ENCODE peak calls at places on chromosomes 3 and 15, in ten cellular contexts. J is mucosa of gallbladder, B is RWPE1, Z is NB4, H is iris pigment epithelial cell, V is GM20000, M is Calu3, C is right cardiac atrium, S is T-helper 2 cell, D is T-cell. R is an unnamed sample.

GRCh38 chr3:84946240-84946639 is 12.5 kb upstream of the CADM2 start:
- DNase-seq in H (peak), J (no peak), B (no peak), M (no peak), V (no peak), S (no peak), Z (peak), D (no peak), C (no peak), R (no peak)

GRCh38 chr3:118968111-118968510 is 66.5 kb downstream of the IGSF11 start:
- DNase-seq in B (no peak), Z (peak), D (no peak), C (no peak), V (no peak), H (no peak), J (no peak), S (no peak), M (no peak), R (no peak)

GRCh38 chr3:69462022-69462825 is 76.3 kb upstream of the FRMD4B start:
- DNase-seq in M (no peak), C (no peak), D (no peak), V (no peak), S (no peak), H (no peak), Z (no peak), J (no peak), B (peak), R (no peak)

GRCh38 chr3:76222115-76222652 is 436.8 kb upstream of the ZNF717 start:
- DNase-seq in M (no peak), B (no peak), S (no peak), C (no peak), V (no peak), J (no peak), D (no peak), H (peak), Z (no peak), R (no peak)

GRCh38 chr15:35362195-35362829 is 183.7 kb downstream of the DPH6 start:
- DNase-seq in S (no peak), J (peak), H (peak), C (no peak), B (no peak), Z (no peak), D (no peak), V (no peak), M (no peak), R (no peak)

GRCh38 chr3:37245003-37245402 is 70.6 kb upstream of the LRRFIP2 start:
- DNase-seq in D (no peak), J (no peak), S (no peak), C (no peak), H (no peak), M (no peak), B (no peak), Z (no peak), V (no peak), R (no peak)

GRCh38 chr3:53739926-53740325 is 106.3 kb downstream of the CHDH start:
- DNase-seq in Z (no peak), B (no peak), H (no peak), D (no peak), C (no peak), S (no peak), J (no peak), V (no peak), M (no peak), R (no peak)

GRCh38 chr3:111326144-111326995 is 215.6 kb upstream of the CD96 start:
- DNase-seq in M (no peak), S (no peak), H (peak), Z (no peak), B (no peak), C (no peak), J (no peak), D (no peak), V (no peak), R (no peak)

GRCh38 chr15:96086164-96086563 is 244.3 kb upstream of the NR2F2 start:
- DNase-seq in S (no peak), B (no peak), Z (no peak), J (no peak), M (no peak), V (no peak), H (no peak), D (no peak), C (no peak), R (no peak)

GRCh38 chr3:100096866-100097265 is 17.4 kb downstream of the FILIP1L start:
- DNase-seq in H (no peak), C (no peak), V (no peak), Z (peak), J (no peak), S (no peak), M (no peak), B (no peak), D (no peak), R (no peak)

GRCh38 chr3:50606596-50606995 is 5.0 kb downstream of the CISH start:
- DNase-seq in C (no peak), H (no peak), V (no peak), B (no peak), J (no peak), M (no peak), D (peak), Z (no peak), S (no peak), R (no peak)

GRCh38 chr3:126035362-126036050 is 48.4 kb downstream of the SLC41A3 start:
- DNase-seq in M (no peak), V (no peak), B (no peak), Z (no peak), D (no peak), S (no peak), H (no peak), J (no peak), C (no peak), R (no peak)

GRCh38 chr15:53658827-53659226 is 100.6 kb downstream of the WDR72 start:
- DNase-seq in H (no peak), V (no peak), Z (no peak), D (no peak), M (no peak), C (no peak), B (no peak), S (no peak), J (no peak), R (no peak)

GRCh38 chr15:31265871-31266711 is 60.5 kb upstream of the KLF13 start:
- DNase-seq in Z (peak), D (peak), S (no peak), H (no peak), J (peak), M (no peak), C (no peak), B (no peak), V (peak), R (peak)

R was measured in activated T-helper 1 cell treated with Interleukin-2 at 50 U/mL for 16 hours.